ENCODE peak calls at places on chromosomes 16 and 17, in eight cellular contexts. W, M, A, P, H, L, K and Q are unnamed samples.

GRCh38 chr16:85625053-85625452 is 11.9 kb downstream of the GSE1 start:
- DNase-seq in W (no peak), M (no peak), A (no peak), P (no peak), H (no peak), L (no peak), K (no peak), Q (no peak)

GRCh38 chr16:48434653-48435318 is 49.6 kb upstream of the SIAH1 start:
- DNase-seq in W (no peak), M (no peak), A (no peak), P (peak), H (no peak), L (peak), K (no peak), Q (peak)

GRCh38 chr16:73058616-73059409 is 10.9 kb upstream of the ZFHX3 start:
- DNase-seq in W (peak), M (peak), A (peak), P (no peak), H (no peak), L (peak), K (peak), Q (peak)

GRCh38 chr16:49643429-49644142 is 212.3 kb downstream of the ZNF423 start:
- DNase-seq in W (no peak), M (no peak), A (no peak), P (peak), H (no peak), L (peak), K (no peak), Q (peak)

GRCh38 chr17:46212634-46213435 is 19.6 kb upstream of the KANSL1 start:
- DNase-seq in W (no peak), M (no peak), A (no peak), P (peak), H (peak), L (peak), K (no peak), Q (peak)

GRCh38 chr16:30548392-30549255 is 9.6 kb downstream of the ZNF764 start:
- DNase-seq in W (no peak), M (no peak), A (no peak), P (no peak), H (no peak), L (no peak), K (no peak), Q (no peak)

GRCh38 chr16:86775401-86775985 is 197.1 kb downstream of the FOXL1 start:
- DNase-seq in W (no peak), M (no peak), A (no peak), P (no peak), H (no peak), L (no peak), K (no peak), Q (peak)

GRCh38 chr16:77295896-77296295 is 96.7 kb downstream of the SYCE1L start:
- DNase-seq in W (no peak), M (no peak), A (no peak), P (no peak), H (no peak), L (no peak), K (no peak), Q (no peak)

GRCh38 chr16:80029706-80030481 is 429.4 kb upstream of the MAF start:
- DNase-seq in W (no peak), M (no peak), A (no peak), P (no peak), H (peak), L (no peak), K (no peak), Q (no peak)

GRCh38 chr16:16121185-16121727 is 102.0 kb downstream of the ABCC6 start:
- DNase-seq in W (no peak), M (no peak), A (no peak), P (no peak), H (no peak), L (no peak), K (no peak), Q (no peak)

GRCh38 chr16:77971306-77972131 is 50.8 kb upstream of the CLEC3A start:
- DNase-seq in W (peak), M (peak), A (peak), P (peak), H (peak), L (peak), K (peak), Q (peak)

GRCh38 chr17:13581925-13582324 is 19.8 kb downstream of the HS3ST3A1 start:
- DNase-seq in W (no peak), M (no peak), A (no peak), P (no peak), H (no peak), L (peak), K (no peak), Q (no peak)

GRCh38 chr17:13572581-13572980 is 29.1 kb downstream of the HS3ST3A1 start:
- DNase-seq in W (no peak), M (no peak), A (no peak), P (no peak), H (no peak), L (no peak), K (no peak), Q (peak)

GRCh38 chr17:13575466-13575865 is 26.3 kb downstream of the HS3ST3A1 start:
- DNase-seq in W (no peak), M (no peak), A (no peak), P (no peak), H (no peak), L (no peak), K (no peak), Q (no peak)

GRCh38 chr17:13575922-13576419 is 25.8 kb downstream of the HS3ST3A1 start:
- DNase-seq in W (no peak), M (no peak), A (no peak), P (no peak), H (no peak), L (no peak), K (no peak), Q (no peak)

GRCh38 chr17:13576661-13577526 is 24.8 kb downstream of the HS3ST3A1 start:
- DNase-seq in W (no peak), M (no peak), A (no peak), P (no peak), H (no peak), L (peak), K (no peak), Q (no peak)
- TF ChIP-seq CTCF in W (no peak), M (no peak), A (no peak), P (no peak), H (no peak), L (no peak), K (no peak), Q (peak)

GRCh38 chr17:67067571-67068517 is 23.5 kb downstream of the CACNG1 start:
- DNase-seq in W (no peak), M (no peak), A (no peak), P (no peak), H (no peak), L (no peak), K (no peak), Q (no peak)

GRCh38 chr17:67071595-67071994 is 27.2 kb downstream of the CACNG1 start:
- DNase-seq in W (no peak), M (no peak), A (no peak), P (no peak), H (no peak), L (no peak), K (no peak), Q (no peak)

GRCh38 chr17:67068999-67069398 is 24.6 kb downstream of the CACNG1 start:
- DNase-seq in W (no peak), M (no peak), A (no peak), P (no peak), H (no peak), L (no peak), K (no peak), Q (peak)

GRCh38 chr17:67066717-67067116 is 22.4 kb downstream of the CACNG1 start:
- DNase-seq in W (no peak), M (no peak), A (no peak), P (no peak), H (no peak), L (no peak), K (no peak), Q (no peak)

GRCh38 chr17:67069591-67070136 is 25.3 kb downstream of the CACNG1 start:
- DNase-seq in W (no peak), M (no peak), A (no peak), P (no peak), H (no peak), L (no peak), K (no peak), Q (no peak)
- H3K4me3 ChIP-seq in W (no peak), M (no peak), A (no peak), P (no peak), H (no peak), L (no peak), K (no peak), Q (no peak)

DNA sequence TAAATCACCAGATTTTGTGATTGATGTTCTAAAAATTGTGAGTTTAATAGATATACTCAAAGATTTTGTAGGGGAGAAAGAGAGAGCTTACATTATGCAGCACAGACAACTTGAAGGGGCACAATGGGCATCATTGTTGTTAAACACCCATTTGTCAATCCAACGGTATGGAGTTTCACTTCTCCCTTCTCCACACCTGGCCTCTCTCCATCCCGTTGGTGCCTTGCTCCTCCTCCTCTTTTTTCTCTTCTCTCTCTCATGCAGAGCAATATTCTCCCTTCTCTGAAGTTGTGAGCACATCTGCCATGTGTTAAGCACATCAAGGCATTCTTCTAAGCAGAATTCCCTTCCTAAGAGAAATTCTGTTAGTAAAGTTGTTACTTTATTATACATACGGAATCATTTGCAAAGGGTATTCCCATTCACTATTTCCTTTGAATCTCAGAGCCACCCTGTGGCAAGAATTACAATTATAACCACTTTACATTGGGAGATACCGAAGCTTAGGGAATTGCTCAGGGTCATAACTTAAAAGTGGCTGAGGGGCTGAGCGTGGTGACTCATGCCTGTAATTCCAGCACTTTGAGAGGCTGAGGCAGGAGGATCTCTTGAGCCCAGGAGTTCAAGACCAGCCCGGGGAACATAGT is 40.5 kb upstream of the SKAP1 start:
- DNase-seq in W (no peak), M (no peak), A (no peak), P (no peak), H (no peak), L (peak), K (no peak), Q (peak)
- TF ChIP-seq CTCF in W (no peak), M (no peak), A (no peak), P (peak), H (no peak), L (no peak), K (no peak), Q (peak)

DNA sequence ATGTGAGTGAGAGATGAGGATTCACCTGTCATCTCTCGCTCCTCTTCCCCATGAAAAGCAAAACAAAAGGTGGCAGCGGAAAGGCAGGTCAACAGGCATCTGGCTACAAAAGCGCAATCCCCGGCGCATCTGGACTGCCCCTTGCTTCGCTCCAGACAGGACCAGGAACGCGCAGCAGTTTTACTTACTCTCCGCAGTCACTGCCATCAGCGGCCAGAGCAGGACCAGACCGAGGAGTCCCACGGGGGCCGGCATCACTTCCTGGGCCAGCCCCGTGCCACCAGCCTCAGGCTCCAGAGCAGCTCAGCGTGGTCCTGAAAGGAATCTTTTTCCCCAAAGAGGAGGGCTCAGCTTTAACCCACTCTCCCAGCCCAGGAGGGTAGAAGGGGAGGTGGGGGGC is 59.8 kb downstream of the LITAF start:
- DNase-seq in W (no peak), M (no peak), A (no peak), P (no peak), H (no peak), L (no peak), K (no peak), Q (no peak)
- H3K4me3 ChIP-seq in W (no peak), M (no peak), A (no peak), P (no peak), H (no peak), L (no peak), K (no peak), Q (no peak)

GRCh38 chr16:61471737-61472136 is 564.5 kb downstream of the CDH8 start:
- DNase-seq in W (no peak), M (no peak), A (no peak), P (no peak), H (no peak), L (no peak), K (no peak), Q (no peak)
- TF ChIP-seq CTCF in W (no peak), M (no peak), A (no peak), P (no peak), H (no peak), L (no peak), K (no peak), Q (no peak)

DNA sequence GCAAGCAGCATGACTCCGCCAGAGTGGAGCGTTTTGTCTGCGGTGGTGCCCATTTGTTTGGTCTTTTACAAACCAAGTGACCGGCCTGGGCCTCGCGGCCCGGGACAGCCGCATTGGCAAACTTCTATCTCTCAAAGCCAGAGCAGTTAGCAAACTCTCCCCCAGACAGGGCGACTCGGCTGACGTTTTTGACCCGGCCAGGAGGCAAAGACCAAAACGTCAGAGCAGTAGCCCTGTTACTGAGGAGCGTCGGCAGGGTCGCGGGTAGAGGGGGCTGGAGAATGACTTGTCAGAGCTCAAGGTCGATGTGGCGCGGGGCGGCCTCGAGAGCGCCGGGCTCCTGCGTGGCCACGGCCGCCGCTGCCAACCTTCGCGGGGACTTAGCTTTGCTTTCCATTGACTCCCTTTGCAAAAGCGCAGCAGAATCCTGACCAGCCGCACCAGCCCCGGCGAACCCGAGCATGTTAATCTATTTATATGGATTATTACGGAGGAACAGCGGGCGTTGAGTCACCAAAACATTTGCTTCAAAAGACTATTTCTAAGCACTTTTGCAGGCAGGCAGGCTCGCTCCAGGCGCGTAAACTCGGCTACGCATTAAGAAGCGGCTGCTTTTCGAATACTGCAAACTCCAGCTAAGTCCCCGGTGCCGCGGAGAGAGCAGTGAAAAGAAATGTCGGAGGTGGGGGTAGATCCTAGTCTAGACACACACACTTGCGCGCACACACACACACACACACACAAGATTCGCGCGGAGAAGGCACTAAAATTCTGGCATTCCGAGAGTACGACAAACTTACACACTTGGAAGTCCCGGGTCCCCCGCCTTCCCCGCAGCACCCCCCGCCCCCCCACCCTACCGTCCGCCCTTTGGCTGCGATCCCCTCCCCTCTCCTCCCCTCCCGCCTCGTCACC is 600 bp upstream of the SOX9 start:
- DNase-seq in W (peak), M (peak), A (peak), P (peak), H (no peak), L (peak), K (peak), Q (peak)
- H3K4me3 ChIP-seq in W (peak), M (peak), A (peak), P (peak), H (no peak), L (peak), K (no peak), Q (peak)

GRCh38 chr16:58678716-58679115 is 5.9 kb downstream of the SLC38A7 start:
- DNase-seq in W (no peak), M (no peak), A (peak), P (peak), H (no peak), L (peak), K (no peak), Q (peak)
- TF ChIP-seq CTCF in W (no peak), M (peak), A (peak), P (peak), H (no peak), L (peak), K (no peak), Q (no peak)

GRCh38 chr17:2393954-2394749 is 6.7 kb downstream of the MNT start:
- DNase-seq in W (peak), M (peak), A (no peak), P (no peak), H (no peak), L (no peak), K (peak), Q (no peak)

GRCh38 chr17:2396568-2397246 is 4.2 kb downstream of the MNT start:
- DNase-seq in W (peak), M (peak), A (peak), P (peak), H (peak), L (peak), K (peak), Q (peak)

GRCh38 chr17:2394775-2395191 is 6.1 kb downstream of the MNT start:
- DNase-seq in W (peak), M (peak), A (no peak), P (no peak), H (no peak), L (no peak), K (no peak), Q (no peak)

GRCh38 chr17:2396192-2396567 is 4.7 kb downstream of the MNT start:
- DNase-seq in W (peak), M (no peak), A (no peak), P (no peak), H (no peak), L (no peak), K (peak), Q (no peak)

GRCh38 chr17:2395258-2396170 is 5.3 kb downstream of the MNT start:
- DNase-seq in W (peak), M (peak), A (no peak), P (peak), H (no peak), L (peak), K (peak), Q (peak)
- H3K4me3 ChIP-seq in W (peak), M (no peak), A (peak), P (peak), H (no peak), L (no peak), K (no peak), Q (peak)

DNA sequence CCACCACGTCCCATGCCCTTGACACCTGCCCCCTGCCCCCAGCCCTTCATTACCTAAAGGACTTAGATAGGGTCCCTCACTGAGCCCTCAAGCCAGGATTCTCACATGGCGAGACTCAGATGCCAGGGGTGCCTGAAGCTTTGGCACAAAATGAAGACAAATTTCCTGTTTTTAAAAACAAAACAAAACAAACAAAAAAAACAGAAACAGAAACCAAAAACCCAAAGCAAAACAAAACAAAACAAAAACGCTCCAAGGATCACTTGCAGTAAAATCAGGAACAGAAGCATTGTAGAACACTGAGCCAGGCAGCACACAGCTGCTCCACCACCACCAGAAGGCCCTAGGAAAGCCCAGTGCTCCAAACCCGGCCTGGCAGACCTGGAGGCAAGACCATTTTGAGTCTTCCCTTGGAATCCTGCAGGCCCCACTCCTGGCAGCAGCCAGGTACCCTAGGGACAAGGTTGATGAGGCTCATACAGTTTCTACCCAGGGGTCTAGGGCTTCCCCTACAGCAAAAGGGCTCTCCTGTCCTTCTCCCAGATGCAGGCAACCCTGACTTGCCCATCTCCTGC is 20.8 kb downstream of the MYO18A start:
- DNase-seq in W (no peak), M (no peak), A (no peak), P (no peak), H (no peak), L (no peak), K (no peak), Q (no peak)
- TF ChIP-seq CTCF in W (no peak), M (no peak), A (no peak), P (no peak), H (no peak), L (no peak), K (no peak), Q (no peak)

GRCh38 chr17:8110907-8111306 is 7.4 kb downstream of the ALOXE3 start:
- DNase-seq in W (no peak), M (no peak), A (no peak), P (no peak), H (no peak), L (no peak), K (no peak), Q (no peak)
- H3K4me3 ChIP-seq in W (no peak), M (no peak), A (no peak), P (no peak), H (no peak), L (no peak), K (no peak), Q (no peak)